ENCODE peak calls at places on chromosomes 2 and 18, in four cellular contexts. M is mesendoderm, D is IMR-90, H is H9. O is an unnamed sample. For H3K79me1, the result is how much of the 10 kb centered on the place peaks cover.

GRCh38 chr2:69830045-69830905 is 815 bp downstream of the GMCL1 start:
- DNase-seq in M (peak), D (no peak), H (peak), O (no peak)

GRCh38 chr18:57062178-57062577 is 84.7 kb upstream of the BOD1L2 start:
- DNase-seq in M (no peak), D (no peak), H (peak), O (no peak)

GRCh38 chr18:50986360-50987087 is 18.7 kb downstream of the ELAC1 start:
- DNase-seq in M (peak), D (peak), H (no peak), O (no peak)

GRCh38 chr2:163441603-163442002 is 294.2 kb downstream of the FIGN start:
- DNase-seq in M (peak), D (no peak), H (no peak), O (no peak)

GRCh38 chr18:22110482-22110924 is 58.9 kb upstream of the GATA6 start:
- DNase-seq in M (peak), D (no peak), H (no peak), O (no peak)

GRCh38 chr18:24935896-24936295 is 416.1 kb downstream of the ZNF521 start:
- DNase-seq in M (no peak), D (no peak), H (no peak), O (no peak)

GRCh38 chr2:6053711-6054393 is 361.7 kb downstream of the SOX11 start:
- DNase-seq in M (peak), D (no peak), H (no peak), O (no peak)

GRCh38 chr2:15693382-15693781 is 101.7 kb downstream of the DDX1 start:
- DNase-seq in M (no peak), D (no peak), H (no peak), O (no peak)

GRCh38 chr18:58687871-58688308 is 16.6 kb downstream of the MALT1 start:
- DNase-seq in M (no peak), D (no peak), H (no peak), O (no peak)

GRCh38 chr2:128686881-128687550 is 368.3 kb upstream of the HS6ST1 start:
- DNase-seq in M (no peak), D (no peak), H (no peak), O (no peak)

GRCh38 chr2:17851731-17852585 is 26.5 kb upstream of the KCNS3 start:
- DNase-seq in M (peak), D (peak), H (peak), O (peak)

GRCh38 chr2:70385204-70385603 is 83.3 kb upstream of the FAM136A start:
- DNase-seq in M (no peak), D (no peak), H (no peak), O (no peak)

GRCh38 chr2:146252119-146252518 is 1592.7 kb upstream of the ACVR2A start:
- DNase-seq in M (no peak), D (no peak), H (no peak), O (no peak)

GRCh38 chr2:28624798-28625701 is 126.6 kb upstream of the PPP1CB start:
- DNase-seq in M (peak), D (peak), H (peak), O (no peak)

GRCh38 chr2:232512557-232512956 is 7.6 kb upstream of the PRSS56 start:
- DNase-seq in M (no peak), D (no peak), H (no peak), O (no peak)

GRCh38 chr2:96756788-96757476 is 3.8 kb upstream of the CNNM4 start:
- DNase-seq in M (no peak), D (no peak), H (no peak), O (no peak)

GRCh38 chr18:62925031-62925688 is 209.8 kb downstream of the PHLPP1 start:
- DNase-seq in M (no peak), D (peak), H (no peak), O (no peak)

GRCh38 chr2:156253765-156254164 is 78.8 kb downstream of the NR4A2 start:
- DNase-seq in M (no peak), D (no peak), H (no peak), O (no peak)

GRCh38 chr2:202135111-202135874 is 62.2 kb downstream of the KIAA2012 start:
- DNase-seq in M (peak), D (peak), H (no peak), O (no peak)
- H2AK5ac ChIP-seq in M (no peak), D (peak), H (no peak), O (no peak)

DNA sequence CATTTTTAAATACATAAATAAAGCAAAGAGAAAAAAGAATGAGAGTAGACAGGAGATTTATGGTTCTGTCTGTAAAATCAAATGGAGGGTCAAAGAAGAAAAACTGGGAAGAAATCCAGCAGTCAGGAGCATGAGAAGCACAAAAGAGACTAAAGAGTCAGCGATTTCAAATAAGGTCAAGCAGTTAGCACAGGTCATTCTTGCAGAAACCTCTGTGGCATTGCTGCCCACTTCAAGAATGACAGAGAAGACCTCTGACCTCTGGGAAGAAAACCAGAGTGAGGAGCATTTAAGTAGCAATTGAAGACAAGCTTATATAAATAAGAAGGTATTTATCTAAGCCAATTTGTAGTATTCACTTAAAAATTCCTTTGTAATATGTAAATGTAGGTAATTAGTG is 172.0 kb upstream of the SPOPL start:
- DNase-seq in M (no peak), D (no peak), H (no peak), O (peak)
- H4K8ac ChIP-seq in M (no peak), D (no peak), H (no peak), O (no peak)

GRCh38 chr2:66938471-66938967 is 458.6 kb upstream of the ETAA1 start:
- DNase-seq in M (no peak), D (no peak), H (no peak), O (no peak)
- H3K79me1 ChIP-seq in M (under half), D (under half), H (under half), O (under half)

DNA sequence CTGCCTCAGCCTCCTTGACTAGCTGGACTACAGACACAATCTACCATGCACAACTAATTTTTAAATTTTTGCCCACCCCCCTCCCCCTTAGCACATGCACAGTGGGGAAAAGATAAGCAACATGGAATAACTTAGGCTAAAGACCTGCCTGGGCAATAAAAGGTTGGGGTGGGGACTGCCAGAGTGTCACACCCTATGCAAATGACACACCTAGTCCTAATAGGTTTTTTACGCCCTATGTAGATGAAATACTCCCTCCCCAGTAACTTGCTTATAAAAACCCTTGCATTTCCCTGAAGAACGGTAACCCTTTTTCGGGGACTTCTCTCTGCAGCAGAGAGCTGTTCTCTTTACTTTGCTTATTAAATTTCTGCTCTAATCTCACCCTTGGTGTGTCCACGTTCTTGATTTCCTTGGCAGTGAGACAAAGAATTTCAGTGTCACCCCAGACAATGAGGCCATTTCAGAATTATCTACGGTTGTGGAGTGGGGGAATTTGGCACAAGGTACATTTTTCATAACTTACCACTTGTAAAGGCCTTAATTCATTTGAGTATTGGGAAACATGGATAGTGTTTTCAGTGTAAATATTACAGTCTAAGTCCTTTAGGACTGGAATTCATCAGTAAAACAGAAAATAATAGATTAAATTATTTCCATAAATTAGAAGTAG is 109.2 kb downstream of the NOL4 start:
- DNase-seq in M (no peak), D (no peak), H (no peak), O (no peak)
- H2AK5ac ChIP-seq in M (no peak), D (no peak), H (no peak), O (no peak)

GRCh38 chr18:59742325-59743111 is 45.3 kb upstream of the CCBE1 start:
- DNase-seq in M (no peak), D (peak), H (no peak), O (no peak)
- H4K8ac ChIP-seq in M (no peak), D (peak), H (no peak), O (no peak)

GRCh38 chr2:102717308-102718018 is 44.4 kb upstream of the TMEM182 start:
- DNase-seq in M (no peak), D (peak), H (no peak), O (no peak)
- H3K79me1 ChIP-seq in M (under half), D (under half), H (under half), O (under half)

GRCh38 chr2:31067259-31067658 is 71.0 kb downstream of the GALNT14 start:
- DNase-seq in M (no peak), D (no peak), H (no peak), O (no peak)

GRCh38 chr2:31066594-31066993 is 71.6 kb downstream of the GALNT14 start:
- DNase-seq in M (no peak), D (no peak), H (no peak), O (no peak)

GRCh38 chr2:31060397-31060796 is 77.8 kb downstream of the GALNT14 start:
- DNase-seq in M (no peak), D (no peak), H (no peak), O (no peak)

GRCh38 chr2:31069926-31070325 is 68.3 kb downstream of the GALNT14 start:
- DNase-seq in M (no peak), D (no peak), H (no peak), O (no peak)

GRCh38 chr2:31065356-31065755 is 72.9 kb downstream of the GALNT14 start:
- DNase-seq in M (no peak), D (no peak), H (no peak), O (no peak)
- H2AK5ac ChIP-seq in M (no peak), D (no peak), H (no peak), O (no peak)

GRCh38 chr2:204514439-204514838 is 30.8 kb upstream of the PARD3B start:
- DNase-seq in M (no peak), D (no peak), H (no peak), O (no peak)

DNA sequence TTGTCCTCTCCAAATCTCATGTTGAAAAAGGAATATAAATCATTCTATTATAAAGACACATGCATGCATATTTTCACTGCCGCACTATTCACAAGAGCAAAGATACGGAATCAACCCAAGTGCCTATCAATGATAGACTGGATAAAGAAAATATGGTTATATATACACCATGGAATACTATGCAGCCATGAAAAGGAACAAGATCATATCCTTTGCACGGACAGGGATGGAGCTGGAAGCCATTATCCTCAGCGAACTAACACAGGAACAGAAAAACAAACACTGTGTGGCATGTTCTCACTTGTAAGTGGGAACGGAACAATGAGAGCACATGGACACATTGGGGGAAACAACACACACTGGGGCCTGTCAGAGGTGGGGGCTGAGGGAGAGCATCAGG is 28.1 kb upstream of the PARD3B start:
- DNase-seq in M (no peak), D (no peak), H (no peak), O (no peak)
- H4K8ac ChIP-seq in M (no peak), D (no peak), H (no peak), O (no peak)